ENCODE peak calls at places on chromosome 2, in four cellular contexts. G, C, N and W are unnamed samples.

GRCh38 chr2:203759692-203760365 is 53.4 kb downstream of the CD28 start:
- DNase-seq in N (no peak), G (no peak), C (no peak), W (no peak)

GRCh38 chr2:64408031-64408430 is 45.9 kb upstream of the LGALSL start:
- DNase-seq in N (no peak), G (no peak), C (no peak), W (no peak)

GRCh38 chr2:46942143-46942526 is 26.5 kb upstream of the MCFD2 start:
- DNase-seq in C (peak), G (no peak), N (no peak), W (no peak)

GRCh38 chr2:186544255-186544675 is 45.6 kb upstream of the ITGAV start:
- DNase-seq in G (peak), N (no peak), C (no peak), W (no peak)

GRCh38 chr2:165687376-165687775 is 106.7 kb downstream of the GALNT3 start:
- DNase-seq in G (no peak), N (no peak), C (no peak), W (no peak)

GRCh38 chr2:215659650-215660049 is 223.8 kb upstream of the FN1 start:
- DNase-seq in G (no peak), C (no peak), N (no peak), W (no peak)

GRCh38 chr2:148875387-148876051 is 492 bp downstream of the KIF5C start:
- DNase-seq in G (no peak), C (no peak), N (no peak), W (no peak)

GRCh38 chr2:15265889-15266288 is 295.2 kb downstream of the NBAS start:
- DNase-seq in C (no peak), N (no peak), G (no peak), W (no peak)

GRCh38 chr2:236949089-236949935 is 136.4 kb upstream of the COPS8 start:
- DNase-seq in C (no peak), N (peak), G (no peak), W (no peak)

GRCh38 chr2:209878701-209879100 is 107.1 kb downstream of the UNC80 start:
- DNase-seq in G (no peak), C (no peak), N (no peak), W (no peak)

GRCh38 chr2:183079335-183079775 is 808 bp downstream of the DUSP19 start:
- DNase-seq in G (no peak), N (no peak), C (no peak), W (no peak)

GRCh38 chr2:239700946-239701345 is 300.1 kb upstream of the HDAC4 start:
- DNase-seq in C (no peak), N (no peak), G (no peak), W (no peak)

GRCh38 chr2:223247136-223247535 is 195.1 kb downstream of the KCNE4 start:
- DNase-seq in C (peak), G (peak), N (no peak), W (no peak)

GRCh38 chr2:25313711-25314513 is 27.8 kb downstream of the DNMT3A start:
- DNase-seq in G (no peak), C (no peak), N (no peak), W (no peak)

GRCh38 chr2:12169060-12169406 is 422.6 kb downstream of the LPIN1 start:
- DNase-seq in N (no peak), C (peak), G (no peak), W (no peak)

GRCh38 chr2:202703091-202703490 is 68.3 kb downstream of the FAM117B start:
- DNase-seq in G (no peak), C (no peak), N (no peak), W (no peak)

GRCh38 chr2:39855856-39856255 is 76.8 kb upstream of the THUMPD2 start:
- DNase-seq in N (no peak), C (no peak), G (no peak), W (no peak)

GRCh38 chr2:233400961-233401360 is 46.7 kb downstream of the DGKD start:
- DNase-seq in N (no peak), G (no peak), C (no peak), W (no peak)

GRCh38 chr2:36780231-36780808 is 83.8 kb downstream of the VIT start:
- DNase-seq in N (no peak), C (peak), G (peak), W (peak)

GRCh38 chr2:28445448-28446258 is 50.2 kb upstream of the PLB1 start:
- DNase-seq in G (no peak), N (no peak), C (no peak), W (no peak)

GRCh38 chr2:159168707-159169106 is 117.8 kb downstream of the WDSUB1 start:
- DNase-seq in G (no peak), N (no peak), C (no peak), W (no peak)

GRCh38 chr2:119049968-119050657 is 108.1 kb downstream of the MARCO start:
- DNase-seq in N (peak), G (peak), C (peak), W (no peak)

GRCh38 chr2:69724540-69725159 is 17.3 kb upstream of the ANXA4 start:
- DNase-seq in N (peak), C (peak), G (peak), W (no peak)

GRCh38 chr2:226608393-226608955 is 191.1 kb downstream of the IRS1 start:
- DNase-seq in N (no peak), G (no peak), C (no peak), W (no peak)

GRCh38 chr2:46495347-46496030 is 16.1 kb downstream of the TMEM247 start:
- DNase-seq in C (no peak), G (no peak), N (no peak), W (no peak)

GRCh38 chr2:209579236-209579749 is 155.4 kb downstream of the MAP2 start:
- DNase-seq in N (peak), C (no peak), G (no peak), W (no peak)

GRCh38 chr2:127097841-127098651 is 8.9 kb downstream of the BIN1 start:
- DNase-seq in G (no peak), C (no peak), N (no peak), W (no peak)

GRCh38 chr2:69167469-69167822 is 154.5 kb downstream of the ANTXR1 start:
- DNase-seq in N (no peak), G (no peak), C (no peak), W (no peak)

GRCh38 chr2:237156131-237156856 is 70.6 kb downstream of the COPS8 start:
- DNase-seq in G (no peak), N (no peak), C (no peak), W (no peak)

GRCh38 chr2:127049927-127050802 is 56.8 kb downstream of the BIN1 start:
- DNase-seq in G (peak), N (peak), C (peak), W (no peak)

GRCh38 chr2:201678442-201678841 is 20.0 kb downstream of the MPP4 start:
- DNase-seq in N (no peak), G (no peak), C (no peak), W (no peak)

GRCh38 chr2:201674794-201675193 is 23.6 kb downstream of the MPP4 start:
- DNase-seq in C (no peak), G (no peak), N (no peak), W (no peak)

GRCh38 chr2:201675454-201675853 is 23.0 kb downstream of the MPP4 start:
- DNase-seq in C (no peak), G (no peak), N (no peak), W (no peak)

DNA sequence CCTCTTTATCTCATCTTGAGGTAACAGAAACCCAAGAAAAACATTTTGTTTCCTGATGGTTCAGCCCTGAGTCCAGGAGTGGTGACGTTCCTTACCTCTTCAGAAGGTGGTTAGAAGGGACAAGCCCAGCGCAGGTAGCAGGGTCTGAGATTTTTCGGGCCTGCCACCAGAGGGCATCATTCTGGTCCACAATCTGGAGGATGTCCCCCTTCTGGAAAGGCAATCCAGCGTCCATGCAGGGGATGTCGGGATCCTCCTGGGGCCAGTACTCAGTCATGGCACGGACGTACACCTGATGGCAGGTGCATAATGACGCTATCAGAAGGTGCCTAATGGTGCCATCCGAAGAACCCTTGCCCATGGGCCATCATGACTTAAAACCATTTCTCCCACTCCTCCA is 17.7 kb downstream of the MPP4 start:
- DNase-seq in N (peak), G (peak), C (peak), W (no peak)
- TF ChIP-seq JUND in N (no peak), G (no peak), C (no peak), W (no peak)

DNA sequence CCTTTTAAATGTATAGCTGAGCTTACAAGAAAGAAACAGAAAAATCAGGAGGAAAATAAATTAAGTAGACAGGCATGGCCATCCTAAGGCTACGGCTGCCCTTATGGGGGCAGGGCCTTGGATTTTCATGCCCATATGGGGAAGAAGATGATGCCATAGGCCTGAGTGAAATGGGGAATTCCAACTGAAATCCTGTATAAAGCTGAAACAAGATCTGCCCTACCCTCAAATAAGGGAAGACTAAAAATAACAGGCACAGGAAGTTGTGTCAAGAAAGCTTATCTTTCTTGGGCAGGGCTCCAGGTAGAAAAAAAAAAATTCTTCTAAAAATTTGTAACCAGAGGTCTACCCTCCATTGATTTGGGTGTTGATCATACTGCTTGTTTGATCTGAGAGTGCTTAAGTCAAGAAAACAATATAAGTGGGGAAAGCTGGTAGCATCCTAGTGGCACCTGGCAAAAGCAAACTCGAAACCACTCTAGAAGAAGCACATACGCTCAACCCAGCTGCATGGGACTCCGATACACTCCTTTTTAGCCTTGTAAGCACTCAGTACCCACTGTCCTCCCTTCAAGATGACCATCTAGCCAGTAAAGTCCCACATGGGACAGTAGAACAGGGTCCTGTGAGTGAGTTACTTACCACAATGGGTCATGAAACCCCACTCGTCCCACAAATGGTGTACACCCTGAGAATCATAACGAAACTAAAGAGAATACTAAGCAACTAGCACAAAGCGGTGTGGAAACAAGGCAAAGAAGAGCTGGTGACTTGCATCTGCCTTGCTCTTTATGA is 22.3 kb downstream of the DNAH7 start:
- DNase-seq in N (no peak), C (no peak), G (no peak), W (peak)
- TF ChIP-seq KDM1A in N (no peak), C (no peak), G (no peak), W (no peak)

DNA sequence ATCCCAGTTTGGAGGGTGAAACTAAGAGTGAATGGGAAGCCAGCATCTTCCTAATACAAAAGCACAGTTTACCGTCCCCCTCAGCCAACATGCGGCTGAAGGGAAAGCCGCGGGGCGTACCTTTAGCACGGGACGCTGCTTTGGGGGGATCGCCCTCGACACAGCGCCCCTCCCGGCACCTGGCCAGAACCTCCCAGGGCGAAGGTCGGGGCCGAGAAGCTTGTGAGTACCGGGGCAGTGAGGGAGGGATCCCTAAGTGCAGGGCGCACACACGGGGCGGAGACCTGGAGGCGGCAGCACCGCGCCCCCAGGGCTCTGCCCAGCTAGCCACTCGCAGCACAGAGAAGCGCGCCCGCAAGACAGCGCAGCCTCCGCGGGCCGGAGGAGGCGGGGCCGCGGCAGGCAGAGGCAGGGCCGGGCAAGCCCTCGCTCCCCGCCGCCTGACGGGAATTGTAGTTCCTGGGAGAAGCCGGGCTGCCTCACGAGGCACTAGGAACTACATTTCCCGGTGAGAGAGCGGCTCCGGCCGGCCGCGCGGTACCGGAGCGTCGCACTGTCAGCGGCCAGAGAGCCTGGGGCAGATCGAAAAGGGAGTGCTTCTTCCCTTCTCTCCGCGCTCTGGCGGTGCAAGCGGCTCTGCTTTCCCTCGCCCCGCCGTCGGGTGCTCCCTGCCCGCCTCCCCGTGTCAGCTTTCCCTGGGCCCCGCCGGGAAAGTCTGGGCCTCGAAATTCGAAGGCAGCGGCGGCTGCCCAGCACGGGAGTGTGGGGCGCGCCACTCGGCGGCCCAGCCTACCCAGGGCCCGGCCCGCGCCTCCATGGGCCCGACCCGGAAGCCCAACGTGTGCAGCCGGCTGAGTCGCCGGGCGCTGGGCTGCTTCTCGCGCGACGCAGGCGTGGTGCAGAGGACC is at the start of the genes DCAF17 and METTL8:
- DNase-seq in N (peak), C (peak), G (peak), W (peak)
- TF ChIP-seq POLR2A in N (peak), C (peak), G (peak), W (peak)

GRCh38 chr2:81767173-81767720 is 1462.7 kb upstream of the LRRTM1 start:
- DNase-seq in G (no peak), C (no peak), N (no peak), W (no peak)
- TF ChIP-seq JUND in G (no peak), C (no peak), N (no peak), W (no peak)

GRCh38 chr2:211957799-211958198 is 580.8 kb downstream of the ERBB4 start:
- DNase-seq in N (no peak), C (no peak), G (no peak), W (peak)
- TF ChIP-seq KDM1A in N (no peak), C (no peak), G (no peak), W (no peak)